ENCODE peak calls at places on chromosomes 12 and 14, in seven cellular contexts. N is IMR-90, E is HepG2, B is SK-N-SH, Z is K562, Y is H1, X is GM12878. H is an unnamed sample.

GRCh38 chr12:9721394-9722092 is 11.4 kb downstream of the CLECL1 start:
- DNase-seq in N (peak), E (peak), B (no peak), Z (no peak), Y (no peak), X (peak), H (peak)

GRCh38 chr12:95674631-95675030 is 115.9 kb downstream of the NTN4 start:
- DNase-seq in N (no peak), E (peak), B (peak), Z (no peak), Y (no peak), X (no peak), H (no peak)

GRCh38 chr12:92133166-92133565 is 12.5 kb downstream of the BTG1 start:
- DNase-seq in N (no peak), E (no peak), B (no peak), Z (no peak), Y (no peak), X (no peak), H (no peak)

GRCh38 chr12:122014781-122015180 is 6.9 kb upstream of the BCL7A start:
- DNase-seq in N (no peak), E (no peak), B (no peak), Z (no peak), Y (no peak), X (no peak), H (no peak)

GRCh38 chr14:70357985-70358384 is 1.5 kb downstream of the COX16 start:
- DNase-seq in N (no peak), E (no peak), B (no peak), Z (no peak), Y (no peak), X (no peak), H (no peak)

GRCh38 chr12:46831335-46832083 is 5.7 kb upstream of the SLC38A4 start:
- DNase-seq in N (no peak), E (no peak), B (peak), Z (no peak), Y (no peak), X (no peak), H (no peak)

GRCh38 chr12:51056242-51056641 is 8.1 kb downstream of the LETMD1 start:
- DNase-seq in N (peak), E (no peak), B (no peak), Z (no peak), Y (no peak), X (no peak), H (peak)

GRCh38 chr12:102462386-102462785 is 18.0 kb downstream of the IGF1 start:
- DNase-seq in N (no peak), E (no peak), B (no peak), Z (no peak), Y (no peak), X (no peak), H (no peak)

GRCh38 chr14:28769358-28769757 is 2.8 kb downstream of the FOXG1 start:
- DNase-seq in N (no peak), E (no peak), B (no peak), Z (no peak), Y (no peak), X (no peak), H (no peak)

GRCh38 chr12:4172999-4173398 is 100.6 kb upstream of the CCND2 start:
- DNase-seq in N (peak), E (no peak), B (no peak), Z (no peak), Y (no peak), X (no peak), H (no peak)

GRCh38 chr12:10861366-10861765 is 12.1 kb upstream of the PRR4 start:
- DNase-seq in N (no peak), E (no peak), B (no peak), Z (no peak), Y (no peak), X (no peak), H (no peak)

GRCh38 chr12:93080994-93081809 is 152.1 kb upstream of the EEA1 start:
- DNase-seq in N (peak), E (peak), B (no peak), Z (no peak), Y (no peak), X (no peak), H (no peak)

GRCh38 chr12:92408072-92408900 is 262.6 kb upstream of the BTG1 start:
- DNase-seq in N (no peak), E (peak), B (peak), Z (peak), Y (peak), X (no peak), H (peak)

GRCh38 chr14:41761204-41761603 is 154.5 kb downstream of the LRFN5 start:
- DNase-seq in N (no peak), E (no peak), B (no peak), Z (no peak), Y (no peak), X (no peak), H (no peak)

GRCh38 chr12:6703631-6704030 is 3.0 kb upstream of the PIANP start:
- DNase-seq in N (peak), E (peak), B (no peak), Z (peak), Y (no peak), X (no peak), H (peak)

GRCh38 chr12:68727776-68728175 is 18.2 kb upstream of the SLC35E3 start:
- DNase-seq in N (no peak), E (no peak), B (no peak), Z (no peak), Y (no peak), X (no peak), H (no peak)

GRCh38 chr12:54571166-54571856 is 17.1 kb downstream of the PPP1R1A start:
- DNase-seq in N (no peak), E (no peak), B (no peak), Z (no peak), Y (no peak), X (no peak), H (no peak)

GRCh38 chr12:57452937-57453509 is 2.1 kb upstream of the INHBE start:
- DNase-seq in N (peak), E (peak), B (peak), Z (peak), Y (no peak), X (no peak), H (peak)

GRCh38 chr12:13000616-13000934 is 510 bp upstream of the HEBP1 start:
- DNase-seq in N (no peak), E (no peak), B (peak), Z (no peak), Y (no peak), X (no peak), H (peak)

GRCh38 chr12:74660442-74660841 is 122.8 kb downstream of the ATXN7L3B start:
- DNase-seq in N (no peak), E (no peak), B (no peak), Z (no peak), Y (no peak), X (no peak), H (no peak)

GRCh38 chr12:121253638-121254335 is 42.7 kb downstream of the CAMKK2 start:
- DNase-seq in N (no peak), E (no peak), B (no peak), Z (no peak), Y (no peak), X (no peak), H (no peak)

GRCh38 chr14:69043007-69043444 is 63.9 kb upstream of the ACTN1 start:
- DNase-seq in N (no peak), E (no peak), B (peak), Z (no peak), Y (no peak), X (no peak), H (no peak)

GRCh38 chr12:120956579-120957360 is 21.6 kb upstream of the HNF1A start:
- DNase-seq in N (no peak), E (no peak), B (no peak), Z (no peak), Y (no peak), X (no peak), H (no peak)

GRCh38 chr12:131761638-131762037 is 50.7 kb downstream of the SFSWAP start:
- DNase-seq in N (no peak), E (no peak), B (no peak), Z (no peak), Y (no peak), X (no peak), H (no peak)

GRCh38 chr14:64549805-64550538 is at the start of gene PPP1R36:
- DNase-seq in N (no peak), E (no peak), B (peak), Z (no peak), Y (no peak), X (no peak), H (no peak)

GRCh38 chr12:5720405-5721045 is 224.5 kb downstream of the ANO2 start:
- DNase-seq in N (no peak), E (no peak), B (no peak), Z (no peak), Y (no peak), X (no peak), H (no peak)

GRCh38 chr12:60070541-60070940 is 474.7 kb downstream of the SLC16A7 start:
- DNase-seq in N (peak), E (no peak), B (no peak), Z (no peak), Y (no peak), X (no peak), H (no peak)

GRCh38 chr12:47819544-47819901 is 180 bp downstream of the HDAC7 start:
- DNase-seq in N (no peak), E (no peak), B (no peak), Z (no peak), Y (no peak), X (no peak), H (no peak)

GRCh38 chr12:7935773-7936581 is at the start of gene SLC2A3:
- DNase-seq in N (peak), E (peak), B (peak), Z (peak), Y (peak), X (peak), H (peak)

DNA sequence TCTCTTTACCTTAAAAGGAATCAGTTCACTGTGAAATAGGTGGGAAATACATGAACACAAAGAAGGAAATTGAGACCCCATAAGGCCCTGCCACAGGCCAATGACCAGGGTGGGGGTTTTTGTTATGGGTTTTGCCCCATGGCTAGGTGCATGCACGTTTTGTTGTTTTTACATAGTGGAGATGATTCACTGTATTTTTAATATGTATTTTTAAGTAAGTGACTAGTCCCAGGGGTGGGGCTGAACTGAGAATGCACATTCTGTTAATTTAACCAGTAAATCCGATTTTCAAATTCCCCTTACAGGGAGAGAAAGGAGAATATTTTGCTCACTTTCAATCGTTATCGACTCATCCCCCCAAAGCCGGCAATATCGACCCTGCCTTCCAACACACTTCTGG is 51.0 kb upstream of the DLK1 start:
- DNase-seq in N (no peak), E (no peak), B (no peak), Z (no peak), Y (no peak), X (no peak), H (no peak)
- TF ChIP-seq RFX5 in N (no peak), E (no peak), B (no peak), Z (no peak), Y (no peak), X (no peak), H (no peak)

DNA sequence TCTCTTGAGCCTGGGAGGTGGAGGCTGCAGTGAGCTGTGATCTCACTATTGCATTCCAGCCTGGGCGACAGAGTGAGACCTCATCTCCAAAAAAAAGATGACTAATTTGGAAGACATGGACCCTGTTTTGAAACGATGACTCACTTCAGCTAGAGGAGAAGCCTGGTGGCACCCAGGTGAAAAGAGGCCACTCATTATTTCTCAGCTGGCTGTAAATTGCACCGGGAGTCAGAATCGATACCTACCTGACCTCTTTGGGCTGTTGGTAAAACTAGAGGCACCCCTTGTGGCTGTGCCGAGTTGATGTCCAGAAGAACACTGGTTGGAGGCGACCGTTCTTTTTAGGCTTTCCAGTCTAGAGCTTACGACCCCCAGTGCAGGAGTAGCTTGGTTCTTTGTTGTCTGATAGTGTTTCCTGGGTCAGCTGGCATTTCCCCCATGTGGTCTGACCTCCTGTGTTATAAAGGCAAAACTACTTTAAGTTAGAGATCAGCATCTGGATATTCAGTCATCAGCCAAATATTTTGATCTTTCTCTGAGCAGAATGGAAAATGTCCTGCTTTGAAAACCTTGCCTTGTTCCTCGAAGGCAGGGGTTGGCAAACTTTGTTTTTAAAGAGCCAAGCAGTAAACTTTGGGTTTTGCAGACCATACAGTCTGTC is 93.2 kb downstream of the CHST11 start:
- DNase-seq in N (peak), E (no peak), B (no peak), Z (no peak), Y (no peak), X (no peak), H (peak)
- TF ChIP-seq RFX5 in N (no peak), E (no peak), B (no peak), Z (no peak), Y (no peak), X (no peak), H (no peak)

DNA sequence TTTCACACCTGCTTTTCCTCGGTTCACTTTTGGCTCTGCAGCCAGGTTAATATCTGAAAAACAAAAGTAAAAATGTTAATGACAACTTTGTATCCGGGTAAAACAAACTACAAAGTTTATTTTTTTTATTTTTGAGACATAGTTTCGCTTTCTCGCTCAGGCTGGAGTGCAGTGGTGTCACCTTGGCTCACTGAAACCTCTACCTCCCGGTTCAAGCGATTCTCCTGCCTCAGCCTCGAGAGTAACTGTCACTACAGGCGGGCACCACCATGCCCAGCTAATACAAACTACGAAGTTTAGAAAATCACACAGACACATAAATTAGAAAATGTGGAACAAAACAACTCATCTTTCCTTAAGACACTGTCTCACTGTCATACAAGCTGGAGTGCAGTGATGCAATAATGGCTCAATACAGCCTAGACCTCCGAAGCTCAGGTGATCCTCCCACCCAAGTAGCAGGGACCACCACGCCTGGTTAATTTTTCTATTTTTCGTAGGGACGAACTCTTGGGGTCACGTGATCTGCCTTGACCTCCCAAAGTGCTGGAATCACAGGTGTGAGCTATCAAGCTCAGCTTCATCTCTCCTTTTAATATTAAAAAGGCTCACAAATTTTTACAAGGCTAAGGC is 38.1 kb downstream of the HNRNPC start:
- DNase-seq in N (no peak), E (no peak), B (no peak), Z (no peak), Y (no peak), X (no peak), H (no peak)
- TF ChIP-seq RFX5 in N (no peak), E (no peak), B (no peak), Z (no peak), Y (no peak), X (no peak), H (no peak)

GRCh38 chr14:67514650-67515385 is 18.3 kb upstream of the PLEKHH1 start:
- DNase-seq in N (peak), E (no peak), B (peak), Z (peak), Y (no peak), X (no peak), H (no peak)
- TF ChIP-seq RFX5 in N (no peak), E (no peak), B (no peak), Z (no peak), Y (no peak), X (no peak), H (no peak)

H was measured in A549.